ENCODE peak calls at places on chromosomes 7 and 10, in nine cellular contexts. One of them, this sample, is unnamed.
A peak's percentile ranks its signal among the peaks of the same experiment; 100 is the strongest.

GRCh38 chr7:92177362-92177761 is 1.6 kb downstream of the LRRD1 start:
- DNase-seq in neural progenitor cell: no peak
- DNase-seq in fibroblast of lung: peak; percentile 65
- DNase-seq in WTC11: no peak
- DNase-seq in transverse colon: no peak
- DNase-seq in AG09309: peak; percentile 7
- DNase-seq in thoracic aorta: no peak
- DNase-seq in A549: peak; percentile 8
- DNase-seq in kidney: no peak
- DNase-seq in this sample: no peak

GRCh38 chr10:29473411-29474100 is 161.2 kb downstream of the SVIL start:
- DNase-seq in AG09309: no peak
- DNase-seq in kidney: no peak
- DNase-seq in neural progenitor cell: no peak
- DNase-seq in fibroblast of lung: no peak
- DNase-seq in WTC11: no peak
- DNase-seq in thoracic aorta: no peak
- DNase-seq in transverse colon: no peak
- DNase-seq in A549: no peak
- DNase-seq in this sample: no peak

GRCh38 chr10:89001428-89002072 is 11.0 kb downstream of the FAS start:
- DNase-seq in fibroblast of lung: peak; percentile 34
- DNase-seq in transverse colon: no peak
- DNase-seq in AG09309: no peak
- DNase-seq in thoracic aorta: no peak
- DNase-seq in A549: no peak
- DNase-seq in neural progenitor cell: peak; percentile 14
- DNase-seq in WTC11: no peak
- DNase-seq in kidney: no peak
- DNase-seq in this sample: no peak

GRCh38 chr10:29735628-29736324 is 101.0 kb upstream of the SVIL start:
- DNase-seq in fibroblast of lung: peak; percentile 77
- DNase-seq in AG09309: no peak
- DNase-seq in WTC11: peak; percentile 85
- DNase-seq in transverse colon: peak; percentile 92
- DNase-seq in A549: peak; percentile 89
- DNase-seq in neural progenitor cell: peak; percentile 86
- DNase-seq in thoracic aorta: peak; percentile 45
- DNase-seq in kidney: peak; percentile 96
- DNase-seq in this sample: peak; percentile 97

GRCh38 chr10:6052247-6053221 is 9.6 kb downstream of the IL2RA start:
- DNase-seq in transverse colon: peak; percentile 52
- DNase-seq in kidney: no peak
- DNase-seq in fibroblast of lung: no peak
- DNase-seq in AG09309: no peak
- DNase-seq in WTC11: no peak
- DNase-seq in A549: no peak
- DNase-seq in thoracic aorta: no peak
- DNase-seq in neural progenitor cell: no peak
- DNase-seq in this sample: peak; percentile 52

GRCh38 chr7:13908667-13909382 is 80.6 kb downstream of the ETV1 start:
- DNase-seq in WTC11: no peak
- DNase-seq in AG09309: no peak
- DNase-seq in fibroblast of lung: peak; percentile 12
- DNase-seq in neural progenitor cell: peak; percentile 38
- DNase-seq in kidney: no peak
- DNase-seq in A549: no peak
- DNase-seq in thoracic aorta: no peak
- DNase-seq in transverse colon: no peak
- DNase-seq in this sample: peak; percentile 20

GRCh38 chr10:102410427-102411073 is 8.0 kb downstream of the PSD start:
- DNase-seq in thoracic aorta: no peak
- DNase-seq in transverse colon: no peak
- DNase-seq in neural progenitor cell: peak; percentile 60
- DNase-seq in A549: no peak
- DNase-seq in WTC11: peak; percentile 61
- DNase-seq in AG09309: no peak
- DNase-seq in kidney: peak; percentile 74
- DNase-seq in fibroblast of lung: peak; percentile 21
- DNase-seq in this sample: no peak

GRCh38 chr7:156642306-156643045 is 1.9 kb downstream of the RNF32 start:
- DNase-seq in A549: no peak
- DNase-seq in transverse colon: no peak
- DNase-seq in AG09309: no peak
- DNase-seq in WTC11: no peak
- DNase-seq in fibroblast of lung: no peak
- DNase-seq in neural progenitor cell: no peak
- DNase-seq in kidney: no peak
- DNase-seq in thoracic aorta: no peak
- DNase-seq in this sample: no peak

GRCh38 chr7:1757601-1758000 is 87.5 kb downstream of the ELFN1 start:
- DNase-seq in AG09309: no peak
- DNase-seq in neural progenitor cell: no peak
- DNase-seq in fibroblast of lung: no peak
- DNase-seq in kidney: peak; percentile 30
- DNase-seq in transverse colon: no peak
- DNase-seq in A549: no peak
- DNase-seq in WTC11: no peak
- DNase-seq in thoracic aorta: no peak
- DNase-seq in this sample: no peak

GRCh38 chr7:142801601-142802295 is 31.0 kb downstream of the PRSS2 start:
- DNase-seq in AG09309: no peak
- DNase-seq in A549: no peak
- DNase-seq in fibroblast of lung: no peak
- DNase-seq in thoracic aorta: no peak
- DNase-seq in WTC11: no peak
- DNase-seq in neural progenitor cell: no peak
- DNase-seq in transverse colon: no peak
- DNase-seq in kidney: no peak
- DNase-seq in this sample: no peak

GRCh38 chr7:6479067-6479466 is 31.3 kb upstream of the DAGLB start:
- DNase-seq in fibroblast of lung: no peak
- DNase-seq in neural progenitor cell: no peak
- DNase-seq in A549: no peak
- DNase-seq in thoracic aorta: no peak
- DNase-seq in WTC11: no peak
- DNase-seq in transverse colon: no peak
- DNase-seq in kidney: no peak
- DNase-seq in AG09309: no peak
- DNase-seq in this sample: no peak

GRCh38 chr7:68020102-68020501 is 1023.5 kb downstream of the TYW1 start:
- DNase-seq in thoracic aorta: no peak
- DNase-seq in kidney: no peak
- DNase-seq in AG09309: no peak
- DNase-seq in transverse colon: no peak
- DNase-seq in A549: no peak
- DNase-seq in WTC11: no peak
- DNase-seq in neural progenitor cell: no peak
- DNase-seq in fibroblast of lung: no peak
- DNase-seq in this sample: no peak

GRCh38 chr7:32477649-32477980 is 12.6 kb downstream of the LSM5 start:
- DNase-seq in fibroblast of lung: no peak
- DNase-seq in AG09309: no peak
- DNase-seq in A549: no peak
- DNase-seq in WTC11: no peak
- DNase-seq in kidney: no peak
- DNase-seq in thoracic aorta: no peak
- DNase-seq in neural progenitor cell: no peak
- DNase-seq in transverse colon: no peak
- DNase-seq in this sample: no peak

GRCh38 chr10:117360994-117361667 is 14.1 kb downstream of the PDZD8 start:
- DNase-seq in transverse colon: no peak
- DNase-seq in WTC11: no peak
- DNase-seq in AG09309: no peak
- DNase-seq in fibroblast of lung: peak; percentile 31
- DNase-seq in neural progenitor cell: no peak
- DNase-seq in thoracic aorta: no peak
- DNase-seq in kidney: no peak
- DNase-seq in A549: peak; percentile 62
- DNase-seq in this sample: no peak

GRCh38 chr10:21479553-21480315 is 45.7 kb downstream of the SKIDA1 start:
- DNase-seq in thoracic aorta: no peak
- DNase-seq in fibroblast of lung: peak; percentile 18
- DNase-seq in A549: no peak
- DNase-seq in neural progenitor cell: no peak
- DNase-seq in kidney: no peak
- DNase-seq in transverse colon: no peak
- DNase-seq in WTC11: no peak
- DNase-seq in AG09309: no peak
- DNase-seq in this sample: no peak

GRCh38 chr7:123749537-123749857 is 694 bp upstream of the WASL start:
- DNase-seq in A549: peak; percentile 82
- DNase-seq in kidney: no peak
- DNase-seq in WTC11: no peak
- DNase-seq in AG09309: no peak
- DNase-seq in thoracic aorta: no peak
- DNase-seq in fibroblast of lung: peak; percentile 77
- DNase-seq in neural progenitor cell: no peak
- DNase-seq in transverse colon: no peak
- DNase-seq in this sample: no peak

GRCh38 chr7:139131622-139132021 is 22.1 kb upstream of the ZC3HAV1 start:
- DNase-seq in WTC11: no peak
- DNase-seq in AG09309: no peak
- DNase-seq in A549: no peak
- DNase-seq in neural progenitor cell: no peak
- DNase-seq in fibroblast of lung: no peak
- DNase-seq in transverse colon: no peak
- DNase-seq in thoracic aorta: no peak
- DNase-seq in kidney: no peak
- DNase-seq in this sample: no peak

GRCh38 chr7:139133335-139134139 is 24.0 kb upstream of the ZC3HAV1 start:
- DNase-seq in WTC11: peak; percentile 85
- DNase-seq in kidney: peak; percentile 95
- DNase-seq in neural progenitor cell: peak; percentile 89
- DNase-seq in fibroblast of lung: peak; percentile 91
- DNase-seq in thoracic aorta: peak; percentile 62
- DNase-seq in AG09309: peak; percentile 50
- DNase-seq in transverse colon: peak; percentile 89
- DNase-seq in A549: peak; percentile 90
- DNase-seq in this sample: peak; percentile 87

GRCh38 chr7:139124084-139124914 is 14.8 kb upstream of the ZC3HAV1 start:
- DNase-seq in AG09309: no peak
- DNase-seq in kidney: no peak
- DNase-seq in fibroblast of lung: no peak
- DNase-seq in thoracic aorta: no peak
- DNase-seq in WTC11: no peak
- DNase-seq in A549: no peak
- DNase-seq in transverse colon: no peak
- DNase-seq in neural progenitor cell: no peak
- DNase-seq in this sample: no peak

GRCh38 chr7:139125637-139126036 is 16.1 kb upstream of the ZC3HAV1 start:
- DNase-seq in transverse colon: no peak
- DNase-seq in neural progenitor cell: no peak
- DNase-seq in AG09309: no peak
- DNase-seq in fibroblast of lung: no peak
- DNase-seq in WTC11: no peak
- DNase-seq in thoracic aorta: no peak
- DNase-seq in kidney: no peak
- DNase-seq in A549: peak; percentile 22
- DNase-seq in this sample: no peak

GRCh38 chr7:139127648-139128047 is 18.1 kb upstream of the ZC3HAV1 start:
- DNase-seq in fibroblast of lung: peak; percentile 41
- DNase-seq in kidney: no peak
- DNase-seq in transverse colon: no peak
- DNase-seq in WTC11: no peak
- DNase-seq in A549: peak; percentile 23
- DNase-seq in thoracic aorta: no peak
- DNase-seq in AG09309: no peak
- DNase-seq in neural progenitor cell: no peak
- DNase-seq in this sample: no peak
- TF ChIP-seq CTCF in fibroblast of lung: peak; percentile 5
- TF ChIP-seq CTCF in kidney: no peak
- TF ChIP-seq CTCF in transverse colon: no peak
- TF ChIP-seq CTCF in WTC11: no peak
- TF ChIP-seq CTCF in A549: no peak
- TF ChIP-seq CTCF in thoracic aorta: no peak
- TF ChIP-seq CTCF in AG09309: no peak
- TF ChIP-seq CTCF in neural progenitor cell: no peak
- TF ChIP-seq CTCF in this sample: no peak

GRCh38 chr7:152959610-152960009 is 200.1 kb downstream of the ACTR3B start:
- DNase-seq in neural progenitor cell: peak; percentile 51
- DNase-seq in AG09309: no peak
- DNase-seq in A549: no peak
- DNase-seq in fibroblast of lung: no peak
- DNase-seq in WTC11: peak; percentile 47
- DNase-seq in thoracic aorta: no peak
- DNase-seq in kidney: no peak
- DNase-seq in transverse colon: no peak
- DNase-seq in this sample: no peak
- TF ChIP-seq CTCF in neural progenitor cell: peak; percentile 42
- TF ChIP-seq CTCF in AG09309: no peak
- TF ChIP-seq CTCF in A549: no peak
- TF ChIP-seq CTCF in fibroblast of lung: no peak
- TF ChIP-seq CTCF in WTC11: no peak
- TF ChIP-seq CTCF in thoracic aorta: no peak
- TF ChIP-seq CTCF in kidney: no peak
- TF ChIP-seq CTCF in transverse colon: no peak
- TF ChIP-seq CTCF in this sample: no peak

GRCh38 chr7:55050286-55050685 is 31.5 kb downstream of the EGFR start:
- DNase-seq in AG09309: no peak
- DNase-seq in fibroblast of lung: no peak
- DNase-seq in transverse colon: no peak
- DNase-seq in A549: no peak
- DNase-seq in thoracic aorta: no peak
- DNase-seq in WTC11: no peak
- DNase-seq in neural progenitor cell: no peak
- DNase-seq in kidney: no peak
- DNase-seq in this sample: no peak
- TF ChIP-seq CTCF in AG09309: peak; percentile 24
- TF ChIP-seq CTCF in fibroblast of lung: no peak
- TF ChIP-seq CTCF in transverse colon: no peak
- TF ChIP-seq CTCF in A549: no peak
- TF ChIP-seq CTCF in thoracic aorta: no peak
- TF ChIP-seq CTCF in WTC11: no peak
- TF ChIP-seq CTCF in neural progenitor cell: no peak
- TF ChIP-seq CTCF in kidney: no peak
- TF ChIP-seq CTCF in this sample: no peak

DNA sequence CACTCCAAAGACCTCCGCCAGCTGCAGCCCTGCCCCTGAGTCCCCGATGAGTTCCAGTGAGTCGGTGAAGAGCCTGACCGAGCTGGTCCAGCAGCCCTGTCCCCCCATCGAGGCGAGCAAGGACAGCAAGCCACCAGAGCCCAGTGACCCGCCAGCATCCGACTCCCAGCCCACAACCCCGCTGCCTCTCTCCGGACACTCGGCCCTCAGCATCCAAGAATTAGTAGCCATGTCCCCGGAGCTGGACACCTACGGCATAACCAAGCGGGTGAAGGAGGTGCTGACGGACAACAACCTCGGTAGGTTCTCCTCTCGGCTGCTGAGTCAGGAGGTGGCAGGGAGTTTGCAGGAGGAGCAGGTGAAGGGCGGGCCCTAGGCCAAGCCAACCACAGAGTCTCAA is 59.3 kb upstream of the SH2B2 start:
- DNase-seq in neural progenitor cell: no peak
- DNase-seq in A549: no peak
- DNase-seq in WTC11: no peak
- DNase-seq in thoracic aorta: no peak
- DNase-seq in fibroblast of lung: no peak
- DNase-seq in kidney: no peak
- DNase-seq in transverse colon: no peak
- DNase-seq in AG09309: no peak
- DNase-seq in this sample: no peak
- TF ChIP-seq CTCF in neural progenitor cell: no peak
- TF ChIP-seq CTCF in A549: no peak
- TF ChIP-seq CTCF in WTC11: no peak
- TF ChIP-seq CTCF in thoracic aorta: no peak
- TF ChIP-seq CTCF in fibroblast of lung: no peak
- TF ChIP-seq CTCF in kidney: no peak
- TF ChIP-seq CTCF in transverse colon: no peak
- TF ChIP-seq CTCF in AG09309: no peak
- TF ChIP-seq CTCF in this sample: no peak

GRCh38 chr10:97400665-97401454 is at the start of gene RRP12:
- DNase-seq in transverse colon: peak; percentile 90
- DNase-seq in neural progenitor cell: peak; percentile 96
- DNase-seq in AG09309: peak; percentile 81
- DNase-seq in thoracic aorta: peak; percentile 91
- DNase-seq in WTC11: peak; percentile 73
- DNase-seq in fibroblast of lung: peak; percentile 98
- DNase-seq in A549: peak; percentile 98
- DNase-seq in kidney: peak; percentile 82
- DNase-seq in this sample: peak; percentile 79
- TF ChIP-seq CTCF in transverse colon: no peak
- TF ChIP-seq CTCF in neural progenitor cell: peak; percentile 33
- TF ChIP-seq CTCF in AG09309: peak; percentile 30
- TF ChIP-seq CTCF in thoracic aorta: peak; percentile 19
- TF ChIP-seq CTCF in WTC11: no peak
- TF ChIP-seq CTCF in fibroblast of lung: no peak
- TF ChIP-seq CTCF in A549: no peak
- TF ChIP-seq CTCF in kidney: no peak
- TF ChIP-seq CTCF in this sample: no peak